ENCODE peak calls at places on chromosomes 5 and 9, in ten cellular contexts. Z is sigmoid colon; K is IMR-90; P is RCC 7860; Y is HT-29; M is fibroblast of the conjunctiva; Q is GM04504; T is stimulated activated CD8-positive, alpha-beta memory T cell treated with anti-CD3 and anti-CD28 coated beads, Interleukin-15, amount 100 ng/mL, for 1 hour; R is tibial artery; O is Kasumi-1. W is an unnamed sample.

GRCh38 chr9:93108301-93109041 is 12.5 kb downstream of the CARD19 start:
- DNase-seq in Y (no peak), Z (peak; percentile 64), K (no peak), M (no peak), P (no peak), R (peak; percentile 20), Q (no peak), O (no peak), T (no peak), W (no peak)

GRCh38 chr5:59151162-59151889 is 568.5 kb downstream of the RAB3C start:
- DNase-seq in T (no peak), R (no peak), Y (no peak), M (no peak), K (no peak), O (no peak), Q (no peak), P (no peak), Z (no peak), W (no peak)

GRCh38 chr5:151592855-151593408 is 1.8 kb upstream of the FAT2 start:
- DNase-seq in Q (no peak), K (no peak), R (no peak), O (no peak), Y (no peak), M (no peak), Z (no peak), T (no peak), P (peak; percentile 51), W (no peak)

GRCh38 chr9:126062158-126062929 is 264.3 kb upstream of the MVB12B start:
- DNase-seq in Y (no peak), P (no peak), Z (no peak), M (no peak), R (no peak), K (no peak), Q (no peak), T (no peak), O (no peak), W (no peak)

GRCh38 chr9:133184971-133185370 is 21.3 kb upstream of the GBGT1 start:
- DNase-seq in Q (peak; percentile 63), Z (peak; percentile 69), R (no peak), K (peak; percentile 62), T (no peak), P (peak; percentile 64), Y (peak; percentile 82), M (peak; percentile 52), O (peak; percentile 80), W (no peak)

GRCh38 chr5:111563041-111563822 is 50.9 kb upstream of the STARD4 start:
- DNase-seq in R (no peak), T (no peak), K (peak; percentile 90), Y (no peak), Z (peak; percentile 61), Q (peak; percentile 19), M (no peak), O (no peak), P (peak; percentile 83), W (peak; percentile 22)

GRCh38 chr9:82912639-82913038 is 150.3 kb downstream of the RASEF start:
- DNase-seq in T (no peak), O (no peak), Y (peak; percentile 5), M (no peak), Q (no peak), Z (no peak), P (no peak), K (no peak), R (no peak), W (no peak)

GRCh38 chr5:74641014-74641777 is 668 bp upstream of the ENC1 start:
- DNase-seq in K (peak; percentile 64), Y (peak; percentile 97), Q (peak; percentile 35), Z (peak; percentile 81), P (peak; percentile 66), M (peak; percentile 61), T (no peak), O (peak; percentile 77), R (peak; percentile 72), W (no peak)

GRCh38 chr5:53087596-53087995 is 22.0 kb downstream of the MOCS2 start:
- DNase-seq in Z (no peak), O (no peak), R (no peak), P (no peak), Y (no peak), K (no peak), Q (no peak), T (no peak), M (no peak), W (peak; percentile 34)

GRCh38 chr9:95366731-95367325 is 49.3 kb upstream of the FANCC start:
- DNase-seq in M (no peak), K (no peak), R (no peak), T (no peak), P (no peak), O (no peak), Y (no peak), Q (no peak), Z (no peak), W (no peak)

GRCh38 chr5:74256947-74257573 is 383.5 kb downstream of the ENC1 start:
- DNase-seq in Z (no peak), O (no peak), M (no peak), K (no peak), R (no peak), P (no peak), T (no peak), Y (peak; percentile 51), Q (no peak), W (no peak)

GRCh38 chr5:176747670-176748072 is 62.7 kb upstream of the UNC5A start:
- DNase-seq in T (no peak), K (no peak), Y (no peak), P (no peak), R (no peak), M (no peak), Z (no peak), Q (no peak), O (no peak), W (no peak)

W was measured in retinal pigment epithelial cell.